ENCODE peak calls at places on chromosomes 2 and 18, in six cellular contexts. C is AG04450, H is kidney tubule cell, I is NCI-H748 treated with DMSO at 0.1 percent for 48 hours, Y is GM19239, M is hepatic stellate cell. B is an unnamed sample.

GRCh38 chr2:26008851-26009566 is 24.9 kb upstream of the RAB10 start:
- DNase-seq in C (peak), H (peak), I (no peak), Y (no peak), M (no peak), B (peak)

GRCh38 chr2:205772983-205773382 is 90.7 kb downstream of the NRP2 start:
- DNase-seq in C (no peak), H (no peak), I (peak), Y (no peak), M (no peak), B (no peak)

GRCh38 chr2:208064220-208064951 is 39.1 kb upstream of the PLEKHM3 start:
- DNase-seq in C (peak), H (peak), I (no peak), Y (no peak), M (peak), B (peak)

GRCh38 chr2:101699939-101700442 is 2.5 kb downstream of the MAP4K4 start:
- DNase-seq in C (no peak), H (no peak), I (no peak), Y (no peak), M (peak), B (peak)

GRCh38 chr2:165423081-165423480 is 46.4 kb upstream of the CSRNP3 start:
- DNase-seq in C (no peak), H (no peak), I (no peak), Y (no peak), M (no peak), B (no peak)

GRCh38 chr2:95208101-95208500 is 780 bp downstream of the ZNF892 start:
- DNase-seq in C (no peak), H (no peak), I (no peak), Y (no peak), M (no peak), B (peak)

GRCh38 chr18:34976899-34977786 is 64.1 kb upstream of the MAPRE2 start:
- DNase-seq in C (no peak), H (peak), I (peak), Y (peak), M (peak), B (peak)

GRCh38 chr2:231321556-231322334 is 73.8 kb upstream of the B3GNT7 start:
- DNase-seq in C (no peak), H (no peak), I (no peak), Y (peak), M (no peak), B (no peak)

B was measured in epithelial cell of esophagus.